ENCODE peak calls at places on chromosomes 11 and 22, in four cellular contexts. W, I, J and V are unnamed samples.
A peak's percentile ranks its signal among the peaks of the same experiment; 100 is the strongest.

GRCh38 chr11:11414996-11415395 is 61.9 kb upstream of the CSNK2A3 start:
- DNase-seq in W (no peak), I (no peak), J (no peak), V (no peak)

GRCh38 chr11:68925613-68926012 is 21.9 kb downstream of the IGHMBP2 start:
- DNase-seq in W (no peak), I (no peak), J (no peak), V (no peak)

GRCh38 chr22:25369133-25369532 is 149.7 kb downstream of the CRYBB2 start:
- DNase-seq in W (no peak), I (no peak), J (no peak), V (no peak)

GRCh38 chr11:67303132-67303988 is at the start of gene SSH3:
- DNase-seq in W (peak; percentile 80), I (no peak), J (peak; percentile 57), V (peak; percentile 62)

GRCh38 chr11:132620423-132620822 is 911.9 kb downstream of the OPCML start:
- DNase-seq in W (no peak), I (no peak), J (no peak), V (no peak)

GRCh38 chr22:44164031-44164430 is 16.7 kb upstream of the PARVG start:
- DNase-seq in W (no peak), I (no peak), J (no peak), V (no peak)

GRCh38 chr22:42834177-42834949 is 22.7 kb downstream of the ARFGAP3 start:
- DNase-seq in W (no peak), I (no peak), J (no peak), V (no peak)

GRCh38 chr11:133339495-133340140 is 192.7 kb downstream of the OPCML start:
- DNase-seq in W (no peak), I (no peak), J (no peak), V (no peak)

GRCh38 chr11:23404225-23405160 is 544.2 kb upstream of the CCDC179 start:
- DNase-seq in W (no peak), I (no peak), J (no peak), V (no peak)

GRCh38 chr11:66722745-66723651 is 6.0 kb downstream of the SPTBN2 start:
- DNase-seq in W (no peak), I (no peak), J (no peak), V (no peak)

GRCh38 chr11:103662880-103663279 is 373.6 kb upstream of the DDI1 start:
- DNase-seq in W (no peak), I (no peak), J (no peak), V (no peak)

GRCh38 chr11:104967493-104968364 is 645 bp downstream of the CASP4 start:
- DNase-seq in W (no peak), I (no peak), J (no peak), V (no peak)

GRCh38 chr22:29325785-29326315 is 10.4 kb upstream of the RASL10A start:
- DNase-seq in W (no peak), I (no peak), J (no peak), V (no peak)